ENCODE peak calls at places on chromosomes 7 and 10, in six cellular contexts. O, E, Q, D, L and N are unnamed samples.

GRCh38 chr10:44458671-44459403 is 73.9 kb upstream of the CXCL12 start:
- DNase-seq in O (no peak), E (no peak), Q (peak), D (no peak), L (no peak), N (no peak)

GRCh38 chr10:77228559-77228958 is 409.0 kb downstream of the KCNMA1 start:
- DNase-seq in O (no peak), E (no peak), Q (no peak), D (no peak), L (no peak), N (no peak)

GRCh38 chr10:75398238-75398629 is 3.3 kb downstream of the ZNF503 start:
- DNase-seq in O (no peak), E (no peak), Q (peak), D (no peak), L (no peak), N (no peak)

GRCh38 chr10:123930340-123931001 is 38.9 kb upstream of the CPXM2 start:
- DNase-seq in O (no peak), E (no peak), Q (peak), D (no peak), L (peak), N (no peak)

GRCh38 chr10:6643962-6644361 is 63.9 kb upstream of the PRKCQ start:
- DNase-seq in O (no peak), E (no peak), Q (no peak), D (no peak), L (no peak), N (no peak)

GRCh38 chr7:80498481-80499349 is 13.1 kb downstream of the GNAT3 start:
- DNase-seq in O (no peak), E (no peak), Q (peak), D (no peak), L (no peak), N (no peak)

GRCh38 chr10:5887029-5887428 is 2.7 kb downstream of the ANKRD16 start:
- DNase-seq in O (no peak), E (no peak), Q (peak), D (no peak), L (no peak), N (no peak)

GRCh38 chr7:99499356-99499712 is 747 bp downstream of the ZNF394 start:
- DNase-seq in O (no peak), E (no peak), Q (peak), D (no peak), L (no peak), N (no peak)

GRCh38 chr10:12020574-12020973 is 22.0 kb downstream of the UPF2 start:
- DNase-seq in O (no peak), E (no peak), Q (no peak), D (no peak), L (no peak), N (no peak)

GRCh38 chr7:23530355-23530754 is 1.4 kb downstream of the TRA2A start:
- DNase-seq in O (no peak), E (peak), Q (peak), D (no peak), L (no peak), N (peak)

GRCh38 chr10:132109341-132110072 is 43.8 kb downstream of the JAKMIP3 start:
- DNase-seq in O (no peak), E (no peak), Q (peak), D (peak), L (peak), N (no peak)

GRCh38 chr7:85186083-85186520 is 754 bp downstream of the SEMA3D start:
- DNase-seq in O (no peak), E (peak), Q (peak), D (no peak), L (peak), N (peak)

GRCh38 chr10:131920693-131921092 is 19.9 kb downstream of the PPP2R2D start:
- DNase-seq in O (no peak), E (no peak), Q (no peak), D (no peak), L (no peak), N (no peak)

GRCh38 chr10:78754269-78755074 is 314.3 kb upstream of the ZMIZ1 start:
- DNase-seq in O (peak), E (peak), Q (peak), D (no peak), L (no peak), N (peak)

GRCh38 chr7:41886906-41887311 is 184.0 kb upstream of the INHBA start:
- DNase-seq in O (peak), E (peak), Q (peak), D (peak), L (peak), N (peak)

GRCh38 chr7:266851-267840 is 22.8 kb upstream of the FOXL3 start:
- DNase-seq in O (no peak), E (peak), Q (no peak), D (no peak), L (peak), N (no peak)

GRCh38 chr7:126657599-126658358 is 595.0 kb downstream of the GRM8 start:
- DNase-seq in O (no peak), E (peak), Q (no peak), D (no peak), L (no peak), N (peak)

GRCh38 chr10:29658984-29659769 is 24.4 kb upstream of the SVIL start:
- DNase-seq in O (peak), E (peak), Q (peak), D (no peak), L (peak), N (peak)

GRCh38 chr7:117116221-117116620 is 162.9 kb downstream of the ST7 start:
- DNase-seq in O (no peak), E (no peak), Q (no peak), D (no peak), L (no peak), N (no peak)

GRCh38 chr10:120422459-120422858 is 34.6 kb upstream of the PLPP4 start:
- DNase-seq in O (peak), E (peak), Q (peak), D (no peak), L (no peak), N (no peak)

GRCh38 chr7:120988591-120989299 is at the start of gene CPED1:
- DNase-seq in O (no peak), E (peak), Q (peak), D (peak), L (peak), N (no peak)

GRCh38 chr7:96921231-96921630 is 84.1 kb upstream of the DLX6 start:
- DNase-seq in O (no peak), E (no peak), Q (no peak), D (no peak), L (no peak), N (peak)

GRCh38 chr7:128444242-128444641 is 11.4 kb upstream of the HILPDA start:
- DNase-seq in O (no peak), E (peak), Q (no peak), D (no peak), L (peak), N (no peak)

DNA sequence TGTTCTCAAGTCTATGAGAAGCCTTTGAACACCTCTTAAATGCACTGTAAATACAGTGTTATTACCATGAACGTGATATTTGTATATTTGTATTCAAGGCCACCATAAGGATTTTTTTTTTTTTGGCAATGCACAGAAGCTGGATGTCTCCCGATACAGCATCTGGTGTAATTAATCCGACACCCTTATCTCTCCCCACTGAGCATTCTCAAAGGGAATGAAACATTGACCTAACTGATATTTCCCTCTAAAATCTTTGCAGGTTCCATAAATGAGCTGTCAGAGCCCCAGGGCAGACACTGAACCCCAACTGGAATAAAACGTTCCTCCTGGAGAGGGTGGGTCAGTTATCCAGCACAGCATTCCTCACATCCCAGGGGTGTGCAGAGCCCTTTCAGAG is 316.6 kb downstream of the PAXIP1 start:
- DNase-seq in O (no peak), E (no peak), Q (no peak), D (no peak), L (no peak), N (no peak)
- H3K4me3 ChIP-seq in O (no peak), E (no peak), Q (no peak), D (no peak), L (no peak), N (no peak)

GRCh38 chr10:28503114-28503513 is 29.8 kb upstream of the WAC start:
- DNase-seq in O (no peak), E (no peak), Q (peak), D (no peak), L (peak), N (peak)
- H3K4me3 ChIP-seq in O (no peak), E (no peak), Q (no peak), D (peak), L (no peak), N (no peak)

GRCh38 chr7:156608176-156608478 is 32.4 kb upstream of the RNF32 start:
- DNase-seq in O (no peak), E (no peak), Q (no peak), D (no peak), L (no peak), N (no peak)
- H3K4me3 ChIP-seq in O (peak), E (no peak), Q (peak), D (peak), L (peak), N (no peak)

GRCh38 chr7:155447603-155448002 is 10.3 kb upstream of the EN2 start:
- DNase-seq in O (no peak), E (no peak), Q (no peak), D (no peak), L (no peak), N (no peak)
- H3K4me3 ChIP-seq in O (no peak), E (no peak), Q (no peak), D (no peak), L (no peak), N (no peak)

GRCh38 chr7:11083214-11083568 is 109.5 kb downstream of the PHF14 start:
- DNase-seq in O (no peak), E (peak), Q (no peak), D (no peak), L (no peak), N (no peak)
- H3K4me3 ChIP-seq in O (no peak), E (no peak), Q (no peak), D (no peak), L (no peak), N (no peak)

GRCh38 chr7:138658889-138659288 is 42.3 kb downstream of the SVOPL start:
- DNase-seq in O (no peak), E (no peak), Q (no peak), D (no peak), L (no peak), N (no peak)

GRCh38 chr7:138661236-138661635 is 39.9 kb downstream of the SVOPL start:
- DNase-seq in O (no peak), E (no peak), Q (no peak), D (no peak), L (no peak), N (no peak)

GRCh38 chr7:138654616-138655015 is 46.5 kb downstream of the SVOPL start:
- DNase-seq in O (no peak), E (no peak), Q (no peak), D (no peak), L (no peak), N (no peak)

GRCh38 chr7:138656952-138657351 is 44.2 kb downstream of the SVOPL start:
- DNase-seq in O (no peak), E (no peak), Q (no peak), D (no peak), L (no peak), N (no peak)

GRCh38 chr7:138657854-138658386 is 43.2 kb downstream of the SVOPL start:
- DNase-seq in O (no peak), E (no peak), Q (no peak), D (no peak), L (no peak), N (no peak)
- H3K4me3 ChIP-seq in O (no peak), E (no peak), Q (no peak), D (no peak), L (no peak), N (no peak)

GRCh38 chr7:27662490-27663205 is at the start of gene HIBADH:
- DNase-seq in O (peak), E (peak), Q (peak), D (peak), L (peak), N (peak)

GRCh38 chr7:27661776-27662489 is 750 bp downstream of the HIBADH start:
- DNase-seq in O (no peak), E (peak), Q (peak), D (peak), L (no peak), N (peak)

GRCh38 chr7:27663989-27664331 is 1.3 kb upstream of the HIBADH start:
- DNase-seq in O (no peak), E (no peak), Q (no peak), D (no peak), L (no peak), N (no peak)
- H3K4me3 ChIP-seq in O (no peak), E (no peak), Q (peak), D (peak), L (no peak), N (no peak)

GRCh38 chr10:69320521-69320920 is 42.2 kb downstream of the HK1 start:
- DNase-seq in O (no peak), E (no peak), Q (no peak), D (no peak), L (no peak), N (no peak)
- H3K4me3 ChIP-seq in O (peak), E (no peak), Q (peak), D (peak), L (peak), N (peak)